ENCODE peak calls at places on chromosome 14, in ten cellular contexts. P is prostate gland, J is H1, Q is stomach, B is Panc1, W is endothelial cell of umbilical vein, G is GM12878, C is HCT116, F is HL-60, S is transverse colon. O is an unnamed sample.

GRCh38 chr14:66381765-66382164 is 104.4 kb upstream of the CCDC196 start:
- DNase-seq in P (no peak), J (no peak), Q (no peak), B (no peak), W (no peak), G (no peak), C (no peak), F (no peak), S (no peak), O (no peak)

GRCh38 chr14:72558721-72559120 is 335.2 kb downstream of the DPF3 start:
- DNase-seq in P (no peak), J (no peak), Q (no peak), B (no peak), W (peak), G (no peak), C (no peak), F (no peak), S (no peak), O (no peak)

GRCh38 chr14:23160924-23161522 is 22.4 kb downstream of the SLC7A8 start:
- DNase-seq in P (peak), J (no peak), Q (peak), B (no peak), W (no peak), G (no peak), C (no peak), F (peak), S (peak), O (no peak)

GRCh38 chr14:103542545-103543088 is 13.6 kb downstream of the TRMT61A start:
- DNase-seq in P (no peak), J (no peak), Q (peak), B (no peak), W (no peak), G (no peak), C (no peak), F (no peak), S (peak), O (no peak)

GRCh38 chr14:96592591-96593388 is 90.6 kb downstream of the PAPOLA start:
- DNase-seq in P (no peak), J (peak), Q (peak), B (no peak), W (peak), G (no peak), C (no peak), F (no peak), S (peak), O (no peak)

GRCh38 chr14:53360821-53361220 is 207.7 kb upstream of the DDHD1 start:
- DNase-seq in P (no peak), J (no peak), Q (no peak), B (no peak), W (no peak), G (no peak), C (no peak), F (no peak), S (no peak), O (no peak)

GRCh38 chr14:22691171-22691570 is 47.0 kb upstream of the OR6J1 start:
- DNase-seq in P (no peak), J (no peak), Q (no peak), B (no peak), W (peak), G (no peak), C (no peak), F (no peak), S (no peak), O (no peak)

GRCh38 chr14:88879016-88879415 is 54.6 kb downstream of the TTC8 start:
- DNase-seq in P (no peak), J (no peak), Q (no peak), B (no peak), W (peak), G (no peak), C (no peak), F (peak), S (no peak), O (no peak)

GRCh38 chr14:103071544-103072251 is 12.3 kb upstream of the LBHD2 start:
- DNase-seq in P (peak), J (no peak), Q (no peak), B (no peak), W (no peak), G (no peak), C (no peak), F (peak), S (peak), O (no peak)

GRCh38 chr14:22554706-22555572 is 34.1 kb downstream of the DAD1 start:
- DNase-seq in P (no peak), J (no peak), Q (no peak), B (no peak), W (no peak), G (no peak), C (no peak), F (no peak), S (no peak), O (no peak)

GRCh38 chr14:81275305-81275950 is 54.7 kb upstream of the GTF2A1 start:
- DNase-seq in P (no peak), J (no peak), Q (no peak), B (no peak), W (no peak), G (no peak), C (no peak), F (no peak), S (no peak), O (no peak)

DNA sequence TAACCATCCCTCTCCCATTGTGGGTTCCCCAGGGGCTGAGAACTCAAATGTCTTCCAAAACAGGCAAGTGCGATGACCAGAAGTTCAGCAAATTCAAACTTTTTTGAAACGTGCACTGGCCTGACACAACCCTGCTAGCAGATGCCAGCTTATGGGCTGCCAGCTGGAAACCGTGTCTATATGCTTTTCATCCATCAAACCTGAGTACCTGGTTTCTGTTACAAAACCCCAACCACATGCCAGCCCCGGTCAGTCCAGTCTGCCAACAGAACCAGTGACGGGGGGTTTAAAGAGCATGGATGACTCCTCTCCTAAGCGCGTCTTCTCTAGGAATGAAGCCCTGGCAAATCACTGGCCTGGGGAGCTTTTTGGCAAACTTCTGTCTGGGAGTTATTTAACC is 189.7 kb downstream of the TTC7B start:
- DNase-seq in P (peak), J (no peak), Q (no peak), B (no peak), W (no peak), G (no peak), C (no peak), F (no peak), S (peak), O (no peak)
- TF ChIP-seq POLR2AphosphoS5 in P (peak), J (no peak), Q (peak), B (no peak), W (no peak), G (no peak), C (no peak), F (no peak), S (peak), O (no peak)

DNA sequence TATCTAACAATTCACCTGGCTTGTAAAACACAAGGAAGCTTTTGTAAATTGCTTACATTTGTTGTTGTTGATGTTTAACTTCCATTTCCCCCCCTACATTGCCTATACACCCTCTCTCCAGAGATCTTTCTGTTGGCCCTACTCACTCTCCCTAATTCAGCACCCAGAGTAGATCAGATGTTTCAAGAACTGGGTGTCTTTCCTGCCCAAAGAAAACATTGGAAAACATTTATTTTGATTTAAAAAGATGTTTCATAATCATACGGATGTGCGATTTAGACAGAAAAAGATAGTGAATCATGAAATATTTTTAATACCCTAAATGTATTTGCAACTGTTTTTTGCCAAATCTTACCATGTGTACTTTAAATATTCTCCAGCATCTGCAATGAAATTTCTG is 446.4 kb upstream of the RGS6 start:
- DNase-seq in P (no peak), J (no peak), Q (no peak), B (no peak), W (no peak), G (no peak), C (no peak), F (no peak), S (no peak), O (no peak)
- H3K27ac ChIP-seq in P (no peak), J (no peak), Q (no peak), B (no peak), W (no peak), G (no peak), C (no peak), F (no peak), S (no peak), O (peak)

GRCh38 chr14:64235652-64236640 is 58.2 kb downstream of the ESR2 start:
- DNase-seq in P (no peak), J (no peak), Q (no peak), B (no peak), W (no peak), G (peak), C (no peak), F (no peak), S (peak), O (no peak)
- TF ChIP-seq POLR2AphosphoS5 in P (no peak), J (no peak), Q (no peak), B (no peak), W (no peak), G (peak), C (no peak), F (no peak), S (no peak), O (no peak)

GRCh38 chr14:74604896-74605295 is 7.1 kb downstream of the LTBP2 start:
- DNase-seq in P (no peak), J (no peak), Q (no peak), B (no peak), W (no peak), G (no peak), C (no peak), F (no peak), S (no peak), O (no peak)
- H3K27ac ChIP-seq in P (no peak), J (no peak), Q (peak), B (no peak), W (no peak), G (no peak), C (no peak), F (no peak), S (no peak), O (no peak)

O was measured in SK-N-MC.